ENCODE peak calls at places on chromosomes 2 and 18, in ten cellular contexts. One of them, this sample, is unnamed.

GRCh38 chr18:40866013-40866644 is 1088.9 kb upstream of the PIK3C3 start:
- DNase-seq in progenitor cell of endocrine pancreas: no peak
- DNase-seq in NCI-H345: no peak
- DNase-seq in iPS-NIHi11: no peak
- DNase-seq in tibial artery: no peak
- DNase-seq in globus pallidus: no peak
- DNase-seq in stimulated activated CD8-positive, alpha-beta memory T cell treated with anti-CD3 and anti-CD28 coated beads, Interleukin-2, amount 100 ng/mL, for 1 hour: no peak
- DNase-seq in CD4-positive, CD25-positive, alpha-beta regulatory T cell: no peak
- DNase-seq in stimulated activated CD4-positive, alpha-beta T cell treated with anti-CD3 and anti-CD28 coated beads, Interleukin-2, amount 100 ng/mL, for 48 hours: no peak
- DNase-seq in RWPE1: no peak
- DNase-seq in this sample: no peak

GRCh38 chr2:28981016-28981441 is at the start of gene TOGARAM2:
- DNase-seq in progenitor cell of endocrine pancreas: no peak
- DNase-seq in NCI-H345: peak
- DNase-seq in iPS-NIHi11: no peak
- DNase-seq in tibial artery: no peak
- DNase-seq in globus pallidus: peak
- DNase-seq in stimulated activated CD8-positive, alpha-beta memory T cell treated with anti-CD3 and anti-CD28 coated beads, Interleukin-2, amount 100 ng/mL, for 1 hour: no peak
- DNase-seq in CD4-positive, CD25-positive, alpha-beta regulatory T cell: no peak
- DNase-seq in stimulated activated CD4-positive, alpha-beta T cell treated with anti-CD3 and anti-CD28 coated beads, Interleukin-2, amount 100 ng/mL, for 48 hours: no peak
- DNase-seq in RWPE1: no peak
- DNase-seq in this sample: no peak

GRCh38 chr2:20506281-20506685 is 59.4 kb downstream of the RHOB start:
- DNase-seq in progenitor cell of endocrine pancreas: no peak
- DNase-seq in NCI-H345: no peak
- DNase-seq in iPS-NIHi11: no peak
- DNase-seq in tibial artery: no peak
- DNase-seq in globus pallidus: no peak
- DNase-seq in stimulated activated CD8-positive, alpha-beta memory T cell treated with anti-CD3 and anti-CD28 coated beads, Interleukin-2, amount 100 ng/mL, for 1 hour: no peak
- DNase-seq in CD4-positive, CD25-positive, alpha-beta regulatory T cell: no peak
- DNase-seq in stimulated activated CD4-positive, alpha-beta T cell treated with anti-CD3 and anti-CD28 coated beads, Interleukin-2, amount 100 ng/mL, for 48 hours: no peak
- DNase-seq in RWPE1: no peak
- DNase-seq in this sample: no peak

GRCh38 chr2:190277234-190278112 is 42.2 kb downstream of the HIBCH start:
- DNase-seq in progenitor cell of endocrine pancreas: no peak
- DNase-seq in NCI-H345: peak
- DNase-seq in iPS-NIHi11: peak
- DNase-seq in tibial artery: no peak
- DNase-seq in globus pallidus: peak
- DNase-seq in stimulated activated CD8-positive, alpha-beta memory T cell treated with anti-CD3 and anti-CD28 coated beads, Interleukin-2, amount 100 ng/mL, for 1 hour: no peak
- DNase-seq in CD4-positive, CD25-positive, alpha-beta regulatory T cell: no peak
- DNase-seq in stimulated activated CD4-positive, alpha-beta T cell treated with anti-CD3 and anti-CD28 coated beads, Interleukin-2, amount 100 ng/mL, for 48 hours: no peak
- DNase-seq in RWPE1: no peak
- DNase-seq in this sample: no peak

GRCh38 chr2:156401863-156402262 is 34.3 kb upstream of the GPD2 start:
- DNase-seq in progenitor cell of endocrine pancreas: no peak
- DNase-seq in NCI-H345: no peak
- DNase-seq in iPS-NIHi11: no peak
- DNase-seq in tibial artery: no peak
- DNase-seq in globus pallidus: no peak
- DNase-seq in stimulated activated CD8-positive, alpha-beta memory T cell treated with anti-CD3 and anti-CD28 coated beads, Interleukin-2, amount 100 ng/mL, for 1 hour: no peak
- DNase-seq in CD4-positive, CD25-positive, alpha-beta regulatory T cell: no peak
- DNase-seq in stimulated activated CD4-positive, alpha-beta T cell treated with anti-CD3 and anti-CD28 coated beads, Interleukin-2, amount 100 ng/mL, for 48 hours: no peak
- DNase-seq in RWPE1: no peak
- DNase-seq in this sample: no peak

GRCh38 chr18:42157420-42157819 is 202.4 kb downstream of the PIK3C3 start:
- DNase-seq in progenitor cell of endocrine pancreas: no peak
- DNase-seq in NCI-H345: no peak
- DNase-seq in iPS-NIHi11: no peak
- DNase-seq in tibial artery: no peak
- DNase-seq in globus pallidus: no peak
- DNase-seq in stimulated activated CD8-positive, alpha-beta memory T cell treated with anti-CD3 and anti-CD28 coated beads, Interleukin-2, amount 100 ng/mL, for 1 hour: no peak
- DNase-seq in CD4-positive, CD25-positive, alpha-beta regulatory T cell: no peak
- DNase-seq in stimulated activated CD4-positive, alpha-beta T cell treated with anti-CD3 and anti-CD28 coated beads, Interleukin-2, amount 100 ng/mL, for 48 hours: no peak
- DNase-seq in RWPE1: no peak
- DNase-seq in this sample: no peak

GRCh38 chr18:12049983-12050811 is 43.4 kb upstream of the ANKRD62 start:
- DNase-seq in progenitor cell of endocrine pancreas: no peak
- DNase-seq in NCI-H345: no peak
- DNase-seq in iPS-NIHi11: no peak
- DNase-seq in tibial artery: no peak
- DNase-seq in globus pallidus: peak
- DNase-seq in stimulated activated CD8-positive, alpha-beta memory T cell treated with anti-CD3 and anti-CD28 coated beads, Interleukin-2, amount 100 ng/mL, for 1 hour: no peak
- DNase-seq in CD4-positive, CD25-positive, alpha-beta regulatory T cell: no peak
- DNase-seq in stimulated activated CD4-positive, alpha-beta T cell treated with anti-CD3 and anti-CD28 coated beads, Interleukin-2, amount 100 ng/mL, for 48 hours: no peak
- DNase-seq in RWPE1: no peak
- DNase-seq in this sample: no peak

GRCh38 chr2:64939332-64939917 is 49.8 kb upstream of the SLC1A4 start:
- DNase-seq in progenitor cell of endocrine pancreas: no peak
- DNase-seq in NCI-H345: no peak
- DNase-seq in iPS-NIHi11: no peak
- DNase-seq in tibial artery: no peak
- DNase-seq in globus pallidus: no peak
- DNase-seq in stimulated activated CD8-positive, alpha-beta memory T cell treated with anti-CD3 and anti-CD28 coated beads, Interleukin-2, amount 100 ng/mL, for 1 hour: no peak
- DNase-seq in CD4-positive, CD25-positive, alpha-beta regulatory T cell: no peak
- DNase-seq in stimulated activated CD4-positive, alpha-beta T cell treated with anti-CD3 and anti-CD28 coated beads, Interleukin-2, amount 100 ng/mL, for 48 hours: no peak
- DNase-seq in RWPE1: no peak
- DNase-seq in this sample: no peak

GRCh38 chr2:199966405-199966804 is 11.0 kb downstream of the MAIP1 start:
- DNase-seq in progenitor cell of endocrine pancreas: no peak
- DNase-seq in NCI-H345: no peak
- DNase-seq in iPS-NIHi11: no peak
- DNase-seq in tibial artery: no peak
- DNase-seq in globus pallidus: no peak
- DNase-seq in stimulated activated CD8-positive, alpha-beta memory T cell treated with anti-CD3 and anti-CD28 coated beads, Interleukin-2, amount 100 ng/mL, for 1 hour: no peak
- DNase-seq in CD4-positive, CD25-positive, alpha-beta regulatory T cell: no peak
- DNase-seq in stimulated activated CD4-positive, alpha-beta T cell treated with anti-CD3 and anti-CD28 coated beads, Interleukin-2, amount 100 ng/mL, for 48 hours: no peak
- DNase-seq in RWPE1: no peak
- DNase-seq in this sample: no peak

GRCh38 chr2:75892490-75892889 is 181.8 kb upstream of the GCFC2 start:
- DNase-seq in progenitor cell of endocrine pancreas: no peak
- DNase-seq in NCI-H345: no peak
- DNase-seq in iPS-NIHi11: no peak
- DNase-seq in tibial artery: no peak
- DNase-seq in globus pallidus: no peak
- DNase-seq in stimulated activated CD8-positive, alpha-beta memory T cell treated with anti-CD3 and anti-CD28 coated beads, Interleukin-2, amount 100 ng/mL, for 1 hour: no peak
- DNase-seq in CD4-positive, CD25-positive, alpha-beta regulatory T cell: no peak
- DNase-seq in stimulated activated CD4-positive, alpha-beta T cell treated with anti-CD3 and anti-CD28 coated beads, Interleukin-2, amount 100 ng/mL, for 48 hours: no peak
- DNase-seq in RWPE1: no peak
- DNase-seq in this sample: no peak

GRCh38 chr2:101466426-101466825 is 8.5 kb downstream of the RFX8 start:
- DNase-seq in progenitor cell of endocrine pancreas: no peak
- DNase-seq in NCI-H345: peak
- DNase-seq in iPS-NIHi11: no peak
- DNase-seq in tibial artery: no peak
- DNase-seq in globus pallidus: no peak
- DNase-seq in stimulated activated CD8-positive, alpha-beta memory T cell treated with anti-CD3 and anti-CD28 coated beads, Interleukin-2, amount 100 ng/mL, for 1 hour: no peak
- DNase-seq in CD4-positive, CD25-positive, alpha-beta regulatory T cell: no peak
- DNase-seq in stimulated activated CD4-positive, alpha-beta T cell treated with anti-CD3 and anti-CD28 coated beads, Interleukin-2, amount 100 ng/mL, for 48 hours: no peak
- DNase-seq in RWPE1: no peak
- DNase-seq in this sample: no peak

GRCh38 chr2:61328707-61329251 is 142.1 kb downstream of the USP34 start:
- DNase-seq in progenitor cell of endocrine pancreas: no peak
- DNase-seq in NCI-H345: no peak
- DNase-seq in iPS-NIHi11: no peak
- DNase-seq in tibial artery: no peak
- DNase-seq in globus pallidus: no peak
- DNase-seq in stimulated activated CD8-positive, alpha-beta memory T cell treated with anti-CD3 and anti-CD28 coated beads, Interleukin-2, amount 100 ng/mL, for 1 hour: no peak
- DNase-seq in CD4-positive, CD25-positive, alpha-beta regulatory T cell: no peak
- DNase-seq in stimulated activated CD4-positive, alpha-beta T cell treated with anti-CD3 and anti-CD28 coated beads, Interleukin-2, amount 100 ng/mL, for 48 hours: no peak
- DNase-seq in RWPE1: no peak
- DNase-seq in this sample: no peak

GRCh38 chr2:71928734-71929481 is 218.8 kb downstream of the CYP26B1 start:
- DNase-seq in progenitor cell of endocrine pancreas: no peak
- DNase-seq in NCI-H345: no peak
- DNase-seq in iPS-NIHi11: no peak
- DNase-seq in tibial artery: no peak
- DNase-seq in globus pallidus: no peak
- DNase-seq in stimulated activated CD8-positive, alpha-beta memory T cell treated with anti-CD3 and anti-CD28 coated beads, Interleukin-2, amount 100 ng/mL, for 1 hour: no peak
- DNase-seq in CD4-positive, CD25-positive, alpha-beta regulatory T cell: no peak
- DNase-seq in stimulated activated CD4-positive, alpha-beta T cell treated with anti-CD3 and anti-CD28 coated beads, Interleukin-2, amount 100 ng/mL, for 48 hours: no peak
- DNase-seq in RWPE1: no peak
- DNase-seq in this sample: no peak

GRCh38 chr2:98378901-98379300 is 32.6 kb downstream of the CNGA3 start:
- DNase-seq in progenitor cell of endocrine pancreas: no peak
- DNase-seq in NCI-H345: peak
- DNase-seq in iPS-NIHi11: no peak
- DNase-seq in tibial artery: no peak
- DNase-seq in globus pallidus: no peak
- DNase-seq in stimulated activated CD8-positive, alpha-beta memory T cell treated with anti-CD3 and anti-CD28 coated beads, Interleukin-2, amount 100 ng/mL, for 1 hour: no peak
- DNase-seq in CD4-positive, CD25-positive, alpha-beta regulatory T cell: no peak
- DNase-seq in stimulated activated CD4-positive, alpha-beta T cell treated with anti-CD3 and anti-CD28 coated beads, Interleukin-2, amount 100 ng/mL, for 48 hours: no peak
- DNase-seq in RWPE1: peak
- DNase-seq in this sample: no peak

GRCh38 chr2:58667137-58667774 is 426.1 kb upstream of the FANCL start:
- DNase-seq in progenitor cell of endocrine pancreas: no peak
- DNase-seq in NCI-H345: no peak
- DNase-seq in iPS-NIHi11: no peak
- DNase-seq in tibial artery: no peak
- DNase-seq in globus pallidus: no peak
- DNase-seq in stimulated activated CD8-positive, alpha-beta memory T cell treated with anti-CD3 and anti-CD28 coated beads, Interleukin-2, amount 100 ng/mL, for 1 hour: no peak
- DNase-seq in CD4-positive, CD25-positive, alpha-beta regulatory T cell: no peak
- DNase-seq in stimulated activated CD4-positive, alpha-beta T cell treated with anti-CD3 and anti-CD28 coated beads, Interleukin-2, amount 100 ng/mL, for 48 hours: no peak
- DNase-seq in RWPE1: no peak
- DNase-seq in this sample: no peak

GRCh38 chr2:50782543-50782942 is 249.4 kb downstream of the NRXN1 start:
- DNase-seq in progenitor cell of endocrine pancreas: no peak
- DNase-seq in NCI-H345: no peak
- DNase-seq in iPS-NIHi11: no peak
- DNase-seq in tibial artery: no peak
- DNase-seq in globus pallidus: no peak
- DNase-seq in stimulated activated CD8-positive, alpha-beta memory T cell treated with anti-CD3 and anti-CD28 coated beads, Interleukin-2, amount 100 ng/mL, for 1 hour: no peak
- DNase-seq in CD4-positive, CD25-positive, alpha-beta regulatory T cell: no peak
- DNase-seq in stimulated activated CD4-positive, alpha-beta T cell treated with anti-CD3 and anti-CD28 coated beads, Interleukin-2, amount 100 ng/mL, for 48 hours: no peak
- DNase-seq in RWPE1: no peak
- DNase-seq in this sample: no peak

GRCh38 chr2:151508519-151508918 is 98.8 kb downstream of the RIF1 start:
- DNase-seq in progenitor cell of endocrine pancreas: no peak
- DNase-seq in NCI-H345: no peak
- DNase-seq in iPS-NIHi11: no peak
- DNase-seq in tibial artery: no peak
- DNase-seq in globus pallidus: no peak
- DNase-seq in stimulated activated CD8-positive, alpha-beta memory T cell treated with anti-CD3 and anti-CD28 coated beads, Interleukin-2, amount 100 ng/mL, for 1 hour: no peak
- DNase-seq in CD4-positive, CD25-positive, alpha-beta regulatory T cell: no peak
- DNase-seq in stimulated activated CD4-positive, alpha-beta T cell treated with anti-CD3 and anti-CD28 coated beads, Interleukin-2, amount 100 ng/mL, for 48 hours: no peak
- DNase-seq in RWPE1: no peak
- DNase-seq in this sample: no peak

GRCh38 chr2:147374410-147374811 is 470.4 kb upstream of the ACVR2A start:
- DNase-seq in progenitor cell of endocrine pancreas: no peak
- DNase-seq in NCI-H345: peak
- DNase-seq in iPS-NIHi11: no peak
- DNase-seq in tibial artery: no peak
- DNase-seq in globus pallidus: no peak
- DNase-seq in stimulated activated CD8-positive, alpha-beta memory T cell treated with anti-CD3 and anti-CD28 coated beads, Interleukin-2, amount 100 ng/mL, for 1 hour: no peak
- DNase-seq in CD4-positive, CD25-positive, alpha-beta regulatory T cell: no peak
- DNase-seq in stimulated activated CD4-positive, alpha-beta T cell treated with anti-CD3 and anti-CD28 coated beads, Interleukin-2, amount 100 ng/mL, for 48 hours: no peak
- DNase-seq in RWPE1: no peak
- DNase-seq in this sample: no peak

GRCh38 chr18:43665239-43665788 is 388.0 kb upstream of the SYT4 start:
- DNase-seq in progenitor cell of endocrine pancreas: no peak
- DNase-seq in NCI-H345: no peak
- DNase-seq in iPS-NIHi11: no peak
- DNase-seq in tibial artery: no peak
- DNase-seq in globus pallidus: no peak
- DNase-seq in stimulated activated CD8-positive, alpha-beta memory T cell treated with anti-CD3 and anti-CD28 coated beads, Interleukin-2, amount 100 ng/mL, for 1 hour: no peak
- DNase-seq in CD4-positive, CD25-positive, alpha-beta regulatory T cell: no peak
- DNase-seq in stimulated activated CD4-positive, alpha-beta T cell treated with anti-CD3 and anti-CD28 coated beads, Interleukin-2, amount 100 ng/mL, for 48 hours: no peak
- DNase-seq in RWPE1: peak
- DNase-seq in this sample: no peak

GRCh38 chr2:80530442-80531064 is 226.0 kb upstream of the LRRTM1 start:
- DNase-seq in progenitor cell of endocrine pancreas: no peak
- DNase-seq in NCI-H345: no peak
- DNase-seq in iPS-NIHi11: no peak
- DNase-seq in tibial artery: no peak
- DNase-seq in globus pallidus: no peak
- DNase-seq in stimulated activated CD8-positive, alpha-beta memory T cell treated with anti-CD3 and anti-CD28 coated beads, Interleukin-2, amount 100 ng/mL, for 1 hour: no peak
- DNase-seq in CD4-positive, CD25-positive, alpha-beta regulatory T cell: no peak
- DNase-seq in stimulated activated CD4-positive, alpha-beta T cell treated with anti-CD3 and anti-CD28 coated beads, Interleukin-2, amount 100 ng/mL, for 48 hours: no peak
- DNase-seq in RWPE1: no peak
- DNase-seq in this sample: no peak

GRCh38 chr2:214575030-214575949 is 164.4 kb downstream of the VWC2L start:
- DNase-seq in progenitor cell of endocrine pancreas: no peak
- DNase-seq in NCI-H345: no peak
- DNase-seq in iPS-NIHi11: no peak
- DNase-seq in tibial artery: no peak
- DNase-seq in globus pallidus: peak
- DNase-seq in stimulated activated CD8-positive, alpha-beta memory T cell treated with anti-CD3 and anti-CD28 coated beads, Interleukin-2, amount 100 ng/mL, for 1 hour: no peak
- DNase-seq in CD4-positive, CD25-positive, alpha-beta regulatory T cell: no peak
- DNase-seq in stimulated activated CD4-positive, alpha-beta T cell treated with anti-CD3 and anti-CD28 coated beads, Interleukin-2, amount 100 ng/mL, for 48 hours: no peak
- DNase-seq in RWPE1: no peak
- DNase-seq in this sample: no peak

GRCh38 chr2:202290316-202290715 is 24.8 kb downstream of the NOP58 start:
- DNase-seq in progenitor cell of endocrine pancreas: no peak
- DNase-seq in NCI-H345: no peak
- DNase-seq in iPS-NIHi11: no peak
- DNase-seq in tibial artery: no peak
- DNase-seq in globus pallidus: no peak
- DNase-seq in stimulated activated CD8-positive, alpha-beta memory T cell treated with anti-CD3 and anti-CD28 coated beads, Interleukin-2, amount 100 ng/mL, for 1 hour: no peak
- DNase-seq in CD4-positive, CD25-positive, alpha-beta regulatory T cell: no peak
- DNase-seq in stimulated activated CD4-positive, alpha-beta T cell treated with anti-CD3 and anti-CD28 coated beads, Interleukin-2, amount 100 ng/mL, for 48 hours: no peak
- DNase-seq in RWPE1: no peak
- DNase-seq in this sample: no peak

GRCh38 chr2:132662742-132663141 is 7.3 kb downstream of the LYPD1 start:
- DNase-seq in progenitor cell of endocrine pancreas: no peak
- DNase-seq in NCI-H345: no peak
- DNase-seq in iPS-NIHi11: no peak
- DNase-seq in tibial artery: no peak
- DNase-seq in globus pallidus: no peak
- DNase-seq in stimulated activated CD8-positive, alpha-beta memory T cell treated with anti-CD3 and anti-CD28 coated beads, Interleukin-2, amount 100 ng/mL, for 1 hour: no peak
- DNase-seq in CD4-positive, CD25-positive, alpha-beta regulatory T cell: no peak
- DNase-seq in stimulated activated CD4-positive, alpha-beta T cell treated with anti-CD3 and anti-CD28 coated beads, Interleukin-2, amount 100 ng/mL, for 48 hours: no peak
- DNase-seq in RWPE1: no peak
- DNase-seq in this sample: no peak